ENCODE peak calls at places on chromosome 1, in nine cellular contexts. A, E, O, U, I, W, Q, X and Z are unnamed samples.

GRCh38 chr1:178953538-178954207 is 72.0 kb upstream of the FAM20B start:
- DNase-seq in A (no peak), E (no peak), O (no peak), U (no peak), I (no peak), W (peak), Q (no peak), X (no peak), Z (no peak)

GRCh38 chr1:27436204-27437159 is 44.1 kb downstream of the GPR3 start:
- DNase-seq in A (peak), E (peak), O (peak), U (peak), I (peak), W (peak), Q (peak), X (no peak), Z (peak)

GRCh38 chr1:159705911-159706270 is 8.5 kb downstream of the CRP start:
- DNase-seq in A (no peak), E (no peak), O (no peak), U (no peak), I (no peak), W (no peak), Q (no peak), X (no peak), Z (no peak)

GRCh38 chr1:211172657-211173056 is 38.7 kb upstream of the KCNH1 start:
- DNase-seq in A (no peak), E (no peak), O (no peak), U (no peak), I (no peak), W (no peak), Q (no peak), X (no peak), Z (no peak)

GRCh38 chr1:21899267-21899810 is 37.8 kb downstream of the HSPG2 start:
- DNase-seq in A (no peak), E (no peak), O (no peak), U (no peak), I (no peak), W (no peak), Q (no peak), X (no peak), Z (no peak)

GRCh38 chr1:214439352-214440119 is 111.9 kb downstream of the PTPN14 start:
- DNase-seq in A (peak), E (peak), O (no peak), U (peak), I (no peak), W (no peak), Q (peak), X (peak), Z (peak)

GRCh38 chr1:20037877-20038276 is 32.1 kb upstream of the PLA2G5 start:
- DNase-seq in A (no peak), E (no peak), O (no peak), U (no peak), I (no peak), W (no peak), Q (peak), X (peak), Z (peak)

GRCh38 chr1:224432672-224433040 is 1.9 kb downstream of the WDR26 start:
- DNase-seq in A (peak), E (no peak), O (peak), U (peak), I (no peak), W (no peak), Q (peak), X (no peak), Z (peak)

GRCh38 chr1:193338194-193338593 is 151.8 kb upstream of the B3GALT2 start:
- DNase-seq in A (peak), E (peak), O (no peak), U (no peak), I (no peak), W (no peak), Q (peak), X (no peak), Z (peak)

GRCh38 chr1:160353223-160353622 is 10.0 kb downstream of the NCSTN start:
- DNase-seq in A (no peak), E (no peak), O (no peak), U (peak), I (no peak), W (no peak), Q (peak), X (no peak), Z (no peak)

GRCh38 chr1:70487910-70488665 is 77.0 kb downstream of the CTH start:
- DNase-seq in A (peak), E (peak), O (peak), U (peak), I (no peak), W (no peak), Q (no peak), X (peak), Z (peak)

GRCh38 chr1:68093737-68094136 is 43.3 kb upstream of the DIRAS3 start:
- DNase-seq in A (no peak), E (peak), O (no peak), U (no peak), I (no peak), W (no peak), Q (peak), X (no peak), Z (no peak)

GRCh38 chr1:196535727-196536126 is 72.5 kb downstream of the KCNT2 start:
- DNase-seq in A (peak), E (no peak), O (peak), U (peak), I (no peak), W (no peak), Q (peak), X (peak), Z (peak)

GRCh38 chr1:224911217-224911616 is 18.3 kb upstream of the DNAH14 start:
- DNase-seq in A (no peak), E (no peak), O (no peak), U (no peak), I (no peak), W (no peak), Q (no peak), X (no peak), Z (no peak)

GRCh38 chr1:25356848-25357247 is 18.7 kb downstream of the TMEM50A start:
- DNase-seq in A (peak), E (peak), O (no peak), U (no peak), I (no peak), W (no peak), Q (peak), X (no peak), Z (peak)

GRCh38 chr1:115430717-115431116 is 92.7 kb upstream of the NGF start:
- DNase-seq in A (peak), E (peak), O (no peak), U (peak), I (peak), W (no peak), Q (peak), X (no peak), Z (peak)

GRCh38 chr1:15932612-15933011 is 43.3 kb downstream of the ZBTB17 start:
- DNase-seq in A (no peak), E (no peak), O (no peak), U (no peak), I (no peak), W (no peak), Q (no peak), X (no peak), Z (no peak)

GRCh38 chr1:242132446-242132845 is 133.5 kb upstream of the MAP1LC3C start:
- DNase-seq in A (no peak), E (no peak), O (no peak), U (no peak), I (no peak), W (no peak), Q (no peak), X (no peak), Z (no peak)

GRCh38 chr1:201108614-201109013 is 3.6 kb downstream of the CACNA1S start:
- DNase-seq in A (no peak), E (no peak), O (no peak), U (no peak), I (no peak), W (no peak), Q (no peak), X (no peak), Z (no peak)

GRCh38 chr1:201109651-201110050 is 2.6 kb downstream of the CACNA1S start:
- DNase-seq in A (no peak), E (no peak), O (no peak), U (no peak), I (no peak), W (no peak), Q (no peak), X (no peak), Z (no peak)

GRCh38 chr1:201111156-201111555 is 1.1 kb downstream of the CACNA1S start:
- DNase-seq in A (no peak), E (no peak), O (no peak), U (no peak), I (no peak), W (no peak), Q (no peak), X (no peak), Z (no peak)

GRCh38 chr1:201110616-201111015 is 1.6 kb downstream of the CACNA1S start:
- DNase-seq in A (no peak), E (no peak), O (no peak), U (no peak), I (no peak), W (no peak), Q (no peak), X (no peak), Z (no peak)

DNA sequence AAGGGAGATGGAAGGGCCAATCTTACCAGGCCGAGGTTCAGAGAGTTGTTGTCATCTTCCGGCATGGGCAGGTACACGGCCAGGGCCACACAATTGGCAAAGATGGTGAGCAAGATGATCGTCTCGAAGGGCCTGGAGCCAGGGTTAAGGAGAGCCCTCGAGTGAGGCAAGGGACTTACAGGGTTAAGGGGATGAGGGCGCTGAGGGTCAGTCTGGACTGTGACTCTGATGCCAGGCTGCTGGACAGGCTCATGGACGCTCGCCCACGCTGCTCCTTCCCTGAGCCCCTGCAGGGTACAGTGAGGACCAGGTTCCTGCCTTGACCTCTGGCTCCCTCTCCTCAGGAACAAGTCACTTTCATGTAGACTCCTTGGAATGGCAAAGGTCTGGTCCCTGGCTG is 2.1 kb downstream of the CACNA1S start:
- DNase-seq in A (no peak), E (no peak), O (no peak), U (no peak), I (no peak), W (no peak), Q (no peak), X (no peak), Z (no peak)
- TF ChIP-seq CTCF in A (no peak), E (no peak), O (no peak), U (no peak), I (no peak), W (no peak), Q (no peak), X (no peak), Z (no peak)

DNA sequence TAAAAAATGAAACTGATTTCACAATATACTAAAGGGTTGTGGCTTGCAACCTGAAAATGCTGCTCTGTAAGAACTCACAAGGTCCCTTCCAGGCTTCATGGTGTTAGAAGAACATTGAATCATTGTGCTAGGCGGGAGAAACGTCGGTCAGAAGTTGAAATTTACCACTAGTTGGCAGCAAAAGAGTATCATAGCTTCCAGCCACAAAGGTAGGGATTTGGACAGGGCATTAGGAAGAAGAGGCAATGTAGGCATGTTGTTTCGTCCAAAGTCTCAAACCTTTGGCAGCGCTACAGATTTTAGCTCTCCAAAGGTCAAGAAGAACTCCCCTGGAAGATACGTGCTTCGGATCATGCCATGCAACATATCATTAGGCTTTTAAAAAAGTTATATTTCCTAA is 62.5 kb upstream of the ZP4 start:
- DNase-seq in A (no peak), E (no peak), O (no peak), U (no peak), I (no peak), W (no peak), Q (no peak), X (peak), Z (peak)
- TF ChIP-seq CTCF in A (no peak), E (no peak), O (no peak), U (no peak), I (no peak), W (no peak), Q (no peak), X (peak), Z (peak)

DNA sequence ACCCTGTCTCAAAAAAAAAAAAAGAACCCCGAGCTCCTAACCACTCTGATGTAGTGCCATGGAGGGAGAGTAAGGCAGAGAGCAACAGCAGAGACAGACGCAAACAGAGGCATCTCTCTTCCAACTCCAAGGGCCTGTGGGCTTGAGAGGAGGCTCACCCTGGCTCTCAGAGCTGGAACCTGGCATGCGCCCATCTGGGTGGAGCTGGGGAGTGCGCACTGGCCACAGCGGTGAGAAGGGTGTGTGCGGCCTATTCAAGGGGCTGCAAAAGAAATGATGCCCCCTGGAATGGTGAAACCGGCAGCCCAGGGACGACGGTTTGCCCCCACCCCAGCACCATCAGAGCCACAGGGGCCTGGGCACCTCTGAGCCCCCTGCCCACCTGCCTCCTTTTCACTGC is 17.6 kb downstream of the COL8A2 start:
- DNase-seq in A (no peak), E (no peak), O (no peak), U (no peak), I (no peak), W (no peak), Q (no peak), X (no peak), Z (no peak)
- TF ChIP-seq CTCF in A (no peak), E (no peak), O (no peak), U (no peak), I (no peak), W (no peak), Q (no peak), X (no peak), Z (no peak)

GRCh38 chr1:230365723-230366307 is 60.3 kb downstream of the PGBD5 start:
- DNase-seq in A (no peak), E (no peak), O (no peak), U (no peak), I (no peak), W (no peak), Q (no peak), X (peak), Z (peak)
- TF ChIP-seq CTCF in A (no peak), E (no peak), O (peak), U (no peak), I (no peak), W (no peak), Q (peak), X (no peak), Z (no peak)

GRCh38 chr1:2876846-2877245 is 75.4 kb upstream of the TTC34 start:
- DNase-seq in A (no peak), E (no peak), O (no peak), U (no peak), I (no peak), W (no peak), Q (no peak), X (no peak), Z (no peak)

GRCh38 chr1:2874207-2875165 is 73.0 kb upstream of the TTC34 start:
- DNase-seq in A (no peak), E (no peak), O (no peak), U (no peak), I (no peak), W (no peak), Q (no peak), X (no peak), Z (no peak)

GRCh38 chr1:2878591-2878990 is 77.1 kb upstream of the TTC34 start:
- DNase-seq in A (no peak), E (no peak), O (no peak), U (no peak), I (no peak), W (no peak), Q (no peak), X (no peak), Z (no peak)

GRCh38 chr1:2877391-2877790 is 75.9 kb upstream of the TTC34 start:
- DNase-seq in A (no peak), E (no peak), O (no peak), U (no peak), I (no peak), W (no peak), Q (no peak), X (no peak), Z (no peak)

DNA sequence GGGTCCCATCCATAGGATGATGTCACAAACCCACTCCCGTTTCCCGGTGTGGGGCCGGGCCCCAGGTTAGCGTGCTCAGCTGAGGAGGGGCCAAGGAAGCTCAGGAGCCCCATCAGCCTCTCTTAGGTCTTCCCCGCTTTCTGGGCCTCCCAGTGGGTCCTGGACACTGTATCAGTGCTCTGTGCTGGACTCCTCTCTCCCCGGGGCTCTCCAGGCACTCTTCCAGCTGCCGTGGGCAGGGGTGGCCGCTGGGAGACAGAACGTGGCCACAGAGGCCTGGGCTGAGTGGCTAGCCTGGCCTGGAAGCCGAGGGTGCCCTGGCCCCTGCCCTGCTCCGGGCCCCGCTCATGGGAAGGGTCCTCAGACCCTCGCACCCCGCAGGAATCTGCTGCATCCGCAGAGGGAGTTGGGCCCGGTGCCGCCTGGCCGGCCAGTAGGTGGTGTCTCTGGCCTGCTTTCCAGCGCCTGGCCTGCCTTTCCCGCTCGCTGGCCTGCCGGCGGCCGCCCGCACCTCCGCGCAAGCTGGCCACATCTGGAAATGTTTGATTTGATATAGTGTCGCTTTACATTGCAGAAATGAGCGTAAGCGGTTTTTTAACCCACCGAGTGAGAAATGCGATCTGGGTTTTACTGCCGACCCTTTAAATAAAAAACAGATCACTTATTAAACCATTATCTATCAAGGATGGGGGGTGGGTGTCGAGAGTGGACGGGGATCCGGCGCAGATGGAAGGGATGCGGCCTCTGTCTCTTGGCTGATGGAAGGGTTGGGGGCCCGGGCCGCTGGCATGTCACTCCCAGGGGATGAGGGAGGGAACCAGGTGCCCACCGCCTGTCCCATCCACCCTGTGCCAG is 74.4 kb upstream of the TTC34 start:
- DNase-seq in A (no peak), E (no peak), O (no peak), U (no peak), I (no peak), W (peak), Q (no peak), X (peak), Z (no peak)
- TF ChIP-seq CTCF in A (peak), E (no peak), O (no peak), U (no peak), I (peak), W (peak), Q (no peak), X (peak), Z (no peak)

GRCh38 chr1:226406401-226406881 is 1.5 kb downstream of the PARP1 start:
- DNase-seq in A (peak), E (peak), O (peak), U (peak), I (no peak), W (no peak), Q (peak), X (no peak), Z (peak)
- TF ChIP-seq CTCF in A (no peak), E (no peak), O (peak), U (no peak), I (no peak), W (no peak), Q (no peak), X (no peak), Z (no peak)

GRCh38 chr1:53595906-53596305 is 136.7 kb downstream of the DMRTB1 start:
- DNase-seq in A (no peak), E (no peak), O (no peak), U (no peak), I (no peak), W (no peak), Q (no peak), X (no peak), Z (no peak)
- TF ChIP-seq CTCF in A (no peak), E (no peak), O (no peak), U (no peak), I (no peak), W (no peak), Q (no peak), X (no peak), Z (no peak)

DNA sequence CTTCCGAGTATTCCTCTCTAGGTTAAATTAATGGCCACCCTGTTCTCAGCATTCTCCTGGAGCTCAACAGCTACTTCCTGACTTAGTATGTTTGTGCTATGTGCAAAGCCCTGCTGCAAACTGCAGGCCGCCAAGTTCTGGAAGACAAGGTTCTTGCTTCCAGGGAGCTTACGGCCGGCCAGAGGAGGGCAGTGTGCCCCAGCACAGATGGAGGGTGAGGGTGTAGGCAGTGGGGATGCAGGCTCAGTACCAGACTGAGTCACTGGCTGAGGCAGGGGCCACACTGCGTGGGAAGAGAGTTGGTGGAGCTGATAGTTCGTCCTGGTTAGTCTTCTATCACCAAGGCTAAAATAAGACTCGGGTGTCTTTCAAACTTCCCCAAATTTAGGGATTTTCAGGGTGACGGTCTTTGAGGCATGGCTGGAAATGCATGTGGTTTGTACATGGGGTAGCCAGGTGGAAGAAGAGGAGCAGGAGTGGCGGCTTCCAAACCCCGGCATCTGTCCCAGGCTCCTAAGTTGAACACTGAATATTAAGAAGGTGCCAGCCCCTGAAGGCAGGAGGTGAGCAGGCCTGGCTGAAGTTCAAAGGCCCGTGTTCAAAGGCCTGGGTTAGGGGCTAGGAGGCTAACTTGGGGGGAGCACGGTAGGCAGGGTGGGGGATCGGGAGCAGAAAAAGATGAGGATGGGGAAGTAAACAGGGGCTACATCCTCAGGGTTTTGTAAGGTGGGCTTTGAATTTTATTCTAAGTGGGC is 42.9 kb downstream of the ELK4 start:
- DNase-seq in A (peak), E (no peak), O (peak), U (peak), I (no peak), W (no peak), Q (peak), X (peak), Z (peak)
- TF ChIP-seq CTCF in A (peak), E (no peak), O (peak), U (peak), I (peak), W (peak), Q (peak), X (peak), Z (peak)

GRCh38 chr1:230869499-230869898 is 1.2 kb upstream of the C1orf198 start:
- DNase-seq in A (peak), E (no peak), O (no peak), U (peak), I (no peak), W (no peak), Q (peak), X (no peak), Z (no peak)

GRCh38 chr1:230866171-230866811 is 2.0 kb downstream of the C1orf198 start:
- DNase-seq in A (no peak), E (no peak), O (no peak), U (no peak), I (no peak), W (no peak), Q (peak), X (no peak), Z (no peak)

GRCh38 chr1:230868736-230869385 is 540 bp upstream of the C1orf198 start:
- DNase-seq in A (peak), E (no peak), O (peak), U (peak), I (no peak), W (no peak), Q (no peak), X (peak), Z (peak)

GRCh38 chr1:230867119-230867902 is 1.0 kb downstream of the C1orf198 start:
- DNase-seq in A (peak), E (no peak), O (peak), U (no peak), I (no peak), W (no peak), Q (no peak), X (no peak), Z (no peak)

GRCh38 chr1:230867903-230868735 is at the start of gene C1orf198:
- DNase-seq in A (peak), E (peak), O (peak), U (peak), I (no peak), W (peak), Q (no peak), X (peak), Z (peak)
- TF ChIP-seq CTCF in A (no peak), E (no peak), O (peak), U (no peak), I (no peak), W (no peak), Q (no peak), X (no peak), Z (no peak)

GRCh38 chr1:51218570-51218969 is 17.5 kb upstream of the RNF11 start:
- DNase-seq in A (no peak), E (no peak), O (no peak), U (no peak), I (no peak), W (no peak), Q (no peak), X (no peak), Z (no peak)
- TF ChIP-seq CTCF in A (no peak), E (no peak), O (peak), U (no peak), I (no peak), W (no peak), Q (no peak), X (no peak), Z (no peak)